ENCODE peak calls at places on chromosome 6, in ten cellular contexts. E, V, A, O, F, J, W, R, Y and C are unnamed samples.

GRCh38 chr6:112145080-112145573 is 57.7 kb downstream of the FAM229B start:
- DNase-seq in E (peak; percentile 6), V (peak; percentile 67), A (no peak), O (no peak), F (no peak), J (no peak), W (no peak), R (peak; percentile 10), Y (no peak), C (no peak)

GRCh38 chr6:142763205-142763604 is 181.8 kb downstream of the HIVEP2 start:
- DNase-seq in E (no peak), V (peak; percentile 63), A (no peak), O (no peak), F (no peak), J (no peak), W (peak; percentile 87), R (no peak), Y (peak; percentile 90), C (peak; percentile 89)

GRCh38 chr6:34506718-34507117 is 40.8 kb downstream of the PACSIN1 start:
- DNase-seq in E (no peak), V (no peak), A (no peak), O (no peak), F (no peak), J (no peak), W (no peak), R (no peak), Y (no peak), C (no peak)

GRCh38 chr6:105591053-105591452 is 188.2 kb upstream of the PREP start:
- DNase-seq in E (no peak), V (no peak), A (peak; percentile 79), O (no peak), F (no peak), J (peak; percentile 81), W (peak; percentile 61), R (no peak), Y (peak; percentile 71), C (peak; percentile 56)

GRCh38 chr6:13190391-13190790 is 137.9 kb downstream of the TBC1D7 start:
- DNase-seq in E (no peak), V (no peak), A (no peak), O (no peak), F (no peak), J (peak; percentile 14), W (peak; percentile 9), R (no peak), Y (peak; percentile 32), C (peak; percentile 18)

GRCh38 chr6:157763129-157763893 is 59.7 kb upstream of the SNX9 start:
- DNase-seq in E (peak; percentile 89), V (peak; percentile 81), A (peak; percentile 84), O (peak; percentile 95), F (no peak), J (peak; percentile 78), W (peak; percentile 62), R (peak; percentile 85), Y (peak; percentile 65), C (peak; percentile 76)

GRCh38 chr6:139927236-139927635 is 552.8 kb upstream of the CITED2 start:
- DNase-seq in E (peak; percentile 37), V (peak; percentile 22), A (peak; percentile 4), O (no peak), F (no peak), J (peak; percentile 64), W (peak; percentile 94), R (no peak), Y (peak; percentile 94), C (peak; percentile 76)

GRCh38 chr6:5501837-5502236 is 240.5 kb downstream of the FARS2 start:
- DNase-seq in E (peak; percentile 19), V (no peak), A (no peak), O (no peak), F (no peak), J (no peak), W (peak; percentile 49), R (no peak), Y (peak; percentile 59), C (no peak)

GRCh38 chr6:83265384-83265783 is 72.2 kb downstream of the RWDD2A start:
- DNase-seq in E (no peak), V (no peak), A (no peak), O (no peak), F (no peak), J (peak; percentile 26), W (peak; percentile 69), R (no peak), Y (peak; percentile 75), C (peak; percentile 45)

GRCh38 chr6:43887340-43887858 is 117.4 kb downstream of the VEGFA start:
- DNase-seq in E (no peak), V (no peak), A (no peak), O (no peak), F (no peak), J (no peak), W (no peak), R (no peak), Y (peak; percentile 17), C (no peak)

GRCh38 chr6:41439524-41440418 is 104.4 kb downstream of the NCR2 start:
- DNase-seq in E (no peak), V (no peak), A (no peak), O (no peak), F (no peak), J (no peak), W (no peak), R (no peak), Y (no peak), C (no peak)

GRCh38 chr6:119347466-119348307 is 1.9 kb downstream of the MAN1A1 start:
- DNase-seq in E (peak; percentile 85), V (no peak), A (no peak), O (peak; percentile 70), F (no peak), J (peak; percentile 40), W (no peak), R (no peak), Y (peak; percentile 11), C (peak; percentile 61)

DNA sequence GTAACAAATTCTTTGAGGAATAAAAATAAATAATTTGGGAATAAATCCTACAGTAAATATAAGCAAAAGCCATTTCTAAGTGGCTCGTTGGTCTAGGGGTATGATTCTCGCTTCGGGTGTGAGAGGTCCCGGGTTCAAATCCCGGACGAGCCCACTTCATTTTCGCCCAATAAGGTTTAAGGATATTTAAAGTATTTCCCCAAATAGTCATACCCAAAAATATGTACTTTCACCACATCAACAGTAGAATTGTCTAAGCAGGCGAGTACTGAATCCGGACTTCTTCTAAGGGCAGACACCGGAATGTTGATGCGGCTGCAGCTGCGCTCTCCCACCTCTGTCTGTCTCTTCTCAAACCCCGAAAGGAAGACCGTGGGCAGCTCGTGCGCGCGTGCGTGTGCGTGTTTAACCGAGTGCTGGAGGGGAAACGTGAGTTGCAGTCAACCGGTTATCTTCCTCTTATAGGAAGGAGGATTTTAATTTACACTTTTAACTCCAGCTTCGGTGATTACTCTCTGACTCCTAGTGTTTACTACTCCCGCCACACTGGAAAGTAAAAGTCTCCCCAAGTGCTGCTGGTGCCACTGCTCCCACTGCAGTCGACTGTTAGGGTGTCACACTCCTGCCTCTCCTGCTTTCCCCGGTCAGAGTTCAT is 155.7 kb upstream of the PRSS16 start:
- DNase-seq in E (peak; percentile 96), V (peak; percentile 56), A (peak; percentile 88), O (peak; percentile 64), F (peak; percentile 37), J (peak; percentile 88), W (peak; percentile 94), R (peak; percentile 38), Y (peak; percentile 96), C (peak; percentile 92)
- H3K4me2 ChIP-seq in E (peak overlapping the region; percentile 94), V (peak overlapping the region; percentile 87), A (peak overlapping the region; percentile 86), O (peak overlapping the region; percentile 86), F (peak overlapping the region; percentile 51), J (peak overlapping the region; percentile 80), W (peak overlapping the region; percentile 88), R (peak overlapping the region; percentile 70), Y (peak overlapping the region; percentile 81), C (peak overlapping the region; percentile 84)

GRCh38 chr6:161116554-161117328 is 125.2 kb downstream of the MAP3K4 start:
- DNase-seq in E (no peak), V (no peak), A (no peak), O (no peak), F (no peak), J (no peak), W (no peak), R (no peak), Y (no peak), C (no peak)

GRCh38 chr6:161117942-161118341 is 126.4 kb downstream of the MAP3K4 start:
- DNase-seq in E (no peak), V (no peak), A (no peak), O (no peak), F (no peak), J (no peak), W (no peak), R (no peak), Y (no peak), C (no peak)

GRCh38 chr6:161115468-161115867 is 123.9 kb downstream of the MAP3K4 start:
- DNase-seq in E (no peak), V (no peak), A (no peak), O (no peak), F (no peak), J (no peak), W (no peak), R (no peak), Y (no peak), C (no peak)

DNA sequence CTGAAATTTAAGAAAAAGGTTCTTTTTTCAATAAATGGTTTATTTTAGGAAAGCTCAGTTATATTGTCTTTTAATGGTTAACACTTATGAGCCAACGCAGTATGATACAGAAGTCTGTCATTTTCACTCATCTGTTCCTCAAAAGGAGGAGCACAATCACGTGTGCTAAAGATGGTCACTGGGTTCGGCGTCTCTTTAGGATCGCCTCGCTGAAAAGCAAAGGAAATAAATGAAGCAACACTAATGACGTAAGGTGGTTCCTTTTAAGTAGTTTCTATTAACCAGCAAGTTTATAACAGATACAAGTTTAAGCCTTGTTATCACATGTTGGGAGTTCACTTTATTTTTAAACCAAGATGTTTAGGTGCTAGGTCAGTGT is 125.7 kb downstream of the MAP3K4 start:
- DNase-seq in E (no peak), V (no peak), A (no peak), O (no peak), F (no peak), J (no peak), W (no peak), R (no peak), Y (no peak), C (no peak)
- H3K4me2 ChIP-seq in E (no peak overlapping the region), V (no peak overlapping the region), A (no peak overlapping the region), O (no peak overlapping the region), F (no peak overlapping the region), J (no peak overlapping the region), W (no peak overlapping the region), R (no peak overlapping the region), Y (no peak overlapping the region), C (no peak overlapping the region)

DNA sequence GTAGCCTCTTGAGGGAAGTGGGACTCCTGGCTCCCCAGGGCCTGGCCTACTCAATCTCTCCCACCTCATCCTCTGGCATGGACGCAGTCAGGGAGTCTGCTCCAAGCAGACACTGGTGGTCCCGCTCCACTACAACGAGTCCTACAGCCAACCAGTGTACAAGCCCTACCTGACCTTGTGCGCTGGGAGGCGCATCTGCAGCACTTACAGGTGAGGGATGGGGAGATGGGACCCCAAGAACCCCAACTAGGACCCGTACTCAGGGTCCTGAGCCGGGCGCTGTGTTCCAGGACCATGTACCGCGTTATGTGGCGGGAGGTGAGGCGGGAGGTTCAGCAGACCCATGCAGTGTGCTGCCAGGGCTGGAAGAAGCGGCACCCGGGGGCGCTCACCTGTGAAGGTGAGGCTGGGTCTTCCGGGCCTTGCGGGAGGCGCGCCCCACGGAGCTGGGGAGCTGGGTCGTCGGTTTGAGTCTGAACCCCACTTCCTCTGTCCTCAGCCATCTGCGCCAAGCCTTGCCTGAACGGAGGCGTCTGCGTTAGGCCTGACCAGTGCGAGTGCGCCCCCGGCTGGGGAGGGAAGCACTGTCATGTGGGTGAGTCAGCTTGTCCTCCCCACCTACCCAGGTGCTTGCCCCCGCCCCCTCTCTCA is 2.1 kb downstream of the EGFL8 start:
- DNase-seq in E (peak; percentile 69), V (no peak), A (no peak), O (no peak), F (no peak), J (no peak), W (no peak), R (peak; percentile 61), Y (no peak), C (no peak)
- H3K4me2 ChIP-seq in E (no peak overlapping the region), V (no peak overlapping the region), A (no peak overlapping the region), O (no peak overlapping the region), F (no peak overlapping the region), J (no peak overlapping the region), W (no peak overlapping the region), R (no peak overlapping the region), Y (no peak overlapping the region), C (no peak overlapping the region)

GRCh38 chr6:10655508-10656055 is 38.8 kb downstream of the C6orf52 start:
- DNase-seq in E (no peak), V (no peak), A (no peak), O (no peak), F (no peak), J (no peak), W (no peak), R (no peak), Y (no peak), C (no peak)
- H3K4me2 ChIP-seq in E (no peak overlapping the region), V (no peak overlapping the region), A (no peak overlapping the region), O (no peak overlapping the region), F (no peak overlapping the region), J (no peak overlapping the region), W (no peak overlapping the region), R (no peak overlapping the region), Y (no peak overlapping the region), C (no peak overlapping the region)